ENCODE peak calls at places on chromosomes 4 and X, in four cellular contexts. Z, O, F and X are unnamed samples.

GRCh38 chr4:99815597-99816011 is 1.0 kb upstream of the DAPP1 start:
- DNase-seq in Z (no peak), O (peak), F (no peak), X (no peak)

GRCh38 chr4:1842993-1843448 is 12.9 kb downstream of the LETM1 start:
- DNase-seq in Z (no peak), O (no peak), F (no peak), X (no peak)

GRCh38 chr4:10694151-10694825 is 9.7 kb upstream of the CLNK start:
- DNase-seq in Z (no peak), O (no peak), F (no peak), X (no peak)

GRCh38 chr4:159017323-159018036 is 85.4 kb upstream of the RAPGEF2 start:
- DNase-seq in Z (no peak), O (no peak), F (no peak), X (no peak)

GRCh38 chr4:81447551-81448266 is 24.0 kb downstream of the RASGEF1B start:
- DNase-seq in Z (no peak), O (no peak), F (no peak), X (no peak)

GRCh38 chr4:124903995-124904722 is 191.6 kb upstream of the ANKRD50 start:
- DNase-seq in Z (no peak), O (peak), F (no peak), X (no peak)

GRCh38 chrX:71871367-71871766 is 39.3 kb upstream of the NHSL2 start:
- DNase-seq in Z (no peak), O (no peak), F (no peak), X (no peak)

GRCh38 chrX:80806557-80806956 is 3.1 kb downstream of the BRWD3 start:
- DNase-seq in Z (no peak), O (no peak), F (no peak), X (no peak)

GRCh38 chr4:27638163-27638915 is 777.7 kb downstream of the STIM2 start:
- DNase-seq in Z (no peak), O (no peak), F (no peak), X (no peak)

GRCh38 chr4:2837904-2838496 is 5.6 kb upstream of the ADD1 start:
- DNase-seq in Z (no peak), O (no peak), F (no peak), X (no peak)

GRCh38 chr4:83075696-83076095 is 38.8 kb downstream of the PLAC8 start:
- DNase-seq in Z (no peak), O (no peak), F (no peak), X (no peak)

GRCh38 chr4:2994917-2995316 is 31.5 kb downstream of the GRK4 start:
- DNase-seq in Z (no peak), O (no peak), F (no peak), X (no peak)

GRCh38 chrX:41559662-41560061 is 112.5 kb downstream of the NYX start:
- DNase-seq in Z (no peak), O (no peak), F (no peak), X (no peak)

GRCh38 chr4:86367577-86367976 is 7.7 kb upstream of the MAPK10 start:
- DNase-seq in Z (no peak), O (no peak), F (no peak), X (no peak)

GRCh38 chr4:27568236-27568951 is 707.8 kb downstream of the STIM2 start:
- DNase-seq in Z (no peak), O (no peak), F (no peak), X (no peak)

GRCh38 chr4:183106839-183107238 is 7.8 kb downstream of the WWC2 start:
- DNase-seq in Z (no peak), O (no peak), F (no peak), X (no peak)
- TF ChIP-seq CTCF in Z (no peak), O (no peak), F (no peak), X (peak)

GRCh38 chrX:153495362-153495751 is 577 bp downstream of the BGN start:
- DNase-seq in Z (no peak), O (no peak), F (no peak), X (no peak)

GRCh38 chrX:153493085-153493484 is 1.7 kb upstream of the BGN start:
- DNase-seq in Z (no peak), O (no peak), F (no peak), X (no peak)

GRCh38 chrX:153494061-153494460 is 719 bp upstream of the BGN start:
- DNase-seq in Z (no peak), O (no peak), F (no peak), X (no peak)

GRCh38 chrX:153495903-153496629 is 1.3 kb downstream of the BGN start:
- DNase-seq in Z (no peak), O (no peak), F (no peak), X (no peak)

GRCh38 chrX:153494541-153495361 is at the start of gene BGN:
- DNase-seq in Z (peak), O (no peak), F (no peak), X (no peak)
- TF ChIP-seq CTCF in Z (peak), O (no peak), F (no peak), X (peak)

DNA sequence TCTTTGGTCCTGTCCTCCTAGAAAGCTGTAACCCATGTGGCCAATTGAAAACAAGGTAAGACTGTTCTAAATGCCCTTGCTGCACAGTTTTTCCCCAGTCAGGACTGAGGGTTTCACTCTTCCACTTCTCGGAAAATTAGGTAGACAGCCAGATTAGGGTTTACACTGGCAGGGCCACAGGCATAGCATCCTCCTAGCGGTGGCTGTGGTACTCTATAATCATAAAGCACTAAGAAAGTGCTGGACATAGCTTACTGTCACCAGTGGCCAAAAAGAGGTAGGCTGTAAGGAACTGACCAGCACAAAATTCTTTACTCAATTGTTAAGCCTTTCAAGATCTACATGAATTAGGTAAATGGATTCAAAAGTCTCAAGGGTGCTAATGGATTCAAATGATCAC is 11.6 kb upstream of the USP46 start:
- DNase-seq in Z (no peak), O (no peak), F (no peak), X (no peak)
- TF ChIP-seq CTCF in Z (peak), O (no peak), F (no peak), X (no peak)

DNA sequence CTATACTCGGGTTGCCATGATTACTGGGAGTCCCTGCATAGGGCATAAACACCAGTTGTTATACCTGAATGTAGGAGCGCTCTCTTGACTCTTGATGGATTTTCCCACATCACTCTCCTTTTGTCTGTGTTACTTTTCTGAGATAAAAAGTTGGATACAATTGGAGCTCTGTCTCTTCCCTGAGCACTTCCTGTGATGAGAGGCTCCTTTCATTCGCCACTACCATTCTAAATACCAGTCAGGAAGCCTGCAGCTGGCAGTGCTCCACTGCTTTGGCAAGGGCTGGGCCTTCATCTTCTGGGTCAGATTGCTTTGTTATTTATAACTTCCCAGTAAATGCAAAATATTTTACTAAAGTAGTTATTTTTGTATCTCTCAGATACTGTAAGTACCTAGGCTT is 13.9 kb downstream of the TCEANC start:
- DNase-seq in Z (no peak), O (no peak), F (no peak), X (no peak)
- TF ChIP-seq CTCF in Z (no peak), O (no peak), F (no peak), X (no peak)

GRCh38 chr4:163003979-163004378 is 162.7 kb downstream of the NAF1 start:
- DNase-seq in Z (no peak), O (no peak), F (no peak), X (no peak)
- TF ChIP-seq CTCF in Z (no peak), O (no peak), F (no peak), X (no peak)

GRCh38 chrX:102517331-102517730 is 792 bp upstream of the TMSB15A start:
- DNase-seq in Z (no peak), O (no peak), F (no peak), X (no peak)
- TF ChIP-seq CTCF in Z (no peak), O (no peak), F (no peak), X (peak)

DNA sequence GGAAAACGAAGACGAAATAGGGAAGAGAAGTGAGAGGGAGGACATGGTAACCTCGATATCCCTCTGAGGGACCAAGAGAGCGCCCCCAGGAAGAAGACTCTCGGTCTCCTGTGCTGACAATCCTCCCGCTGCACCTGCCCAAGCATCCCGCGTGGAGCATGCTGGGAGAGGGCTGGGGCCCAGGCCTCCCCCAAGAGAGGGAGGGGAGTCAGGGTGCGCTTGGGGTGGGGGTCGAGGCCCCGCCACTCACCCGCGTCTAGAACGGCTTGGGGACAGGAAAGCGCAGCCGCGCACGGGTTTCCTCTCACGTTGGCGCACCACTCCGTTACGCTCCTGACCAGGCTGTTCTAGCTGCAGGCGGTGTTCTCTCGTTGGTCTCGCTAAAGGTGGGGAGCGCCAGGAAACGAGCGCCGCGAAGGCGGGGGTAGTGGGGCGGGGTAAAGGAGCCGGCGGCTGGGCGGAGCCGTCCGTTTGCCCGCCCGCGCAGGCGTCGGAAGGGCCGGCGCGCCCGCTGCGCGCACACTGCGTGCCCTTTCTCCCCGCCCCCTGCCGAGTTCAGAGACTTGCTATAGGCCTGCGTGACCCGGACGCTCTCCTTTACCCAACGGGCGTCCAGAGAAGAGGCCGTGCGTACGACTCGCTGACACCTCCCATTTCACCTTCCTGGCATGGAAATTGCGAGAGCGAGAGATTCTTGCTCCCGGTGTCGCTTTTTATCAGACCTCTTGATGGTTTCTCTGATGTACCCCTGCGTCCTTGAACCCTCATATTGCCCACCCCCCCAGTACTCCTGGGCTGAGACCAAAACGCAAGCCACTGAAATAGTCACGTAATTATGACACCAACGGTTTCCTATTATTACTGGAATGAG is at the start of gene C1GALT1C1:
- DNase-seq in Z (peak), O (peak), F (peak), X (peak)
- TF ChIP-seq CTCF in Z (no peak), O (no peak), F (no peak), X (no peak)

GRCh38 chrX:39440734-39441305 is 639.6 kb downstream of the MID1IP1 start:
- DNase-seq in Z (no peak), O (no peak), F (no peak), X (no peak)
- TF ChIP-seq CTCF in Z (no peak), O (no peak), F (no peak), X (no peak)

GRCh38 chr4:153063490-153063889 is 127.4 kb downstream of the FHDC1 start:
- DNase-seq in Z (no peak), O (no peak), F (no peak), X (no peak)
- TF ChIP-seq CTCF in Z (no peak), O (no peak), F (no peak), X (no peak)

GRCh38 chr4:648579-649292 is 23.4 kb downstream of the PDE6B start:
- DNase-seq in Z (no peak), O (no peak), F (no peak), X (no peak)

GRCh38 chr4:647481-647880 is 22.1 kb downstream of the PDE6B start:
- DNase-seq in Z (no peak), O (no peak), F (no peak), X (no peak)

GRCh38 chr4:649293-649625 is 23.9 kb downstream of the PDE6B start:
- DNase-seq in Z (no peak), O (no peak), F (no peak), X (no peak)

GRCh38 chr4:649751-650310 is 24.2 kb downstream of the ATP5ME start:
- DNase-seq in Z (no peak), O (no peak), F (no peak), X (no peak)

GRCh38 chr4:646460-646859 is 21.1 kb downstream of the PDE6B start:
- DNase-seq in Z (no peak), O (no peak), F (no peak), X (no peak)
- TF ChIP-seq CTCF in Z (no peak), O (no peak), F (no peak), X (no peak)